ENCODE peak calls at places on chromosomes 5 and 9, in ten cellular contexts. C, E, Q, H, J, K, M, W, A and L are unnamed samples.

GRCh38 chr5:74192606-74193299 is 447.8 kb downstream of the ENC1 start:
- DNase-seq in A (no peak), W (no peak), C (peak; percentile 15), H (no peak), E (no peak), Q (no peak), K (no peak), J (no peak), M (no peak), L (no peak)

GRCh38 chr9:37984672-37985611 is 81.0 kb upstream of the SLC25A51 start:
- DNase-seq in W (peak; percentile 48), A (no peak), K (no peak), H (no peak), C (no peak), Q (no peak), M (no peak), J (no peak), E (peak; percentile 77), L (no peak)

GRCh38 chr9:91197232-91198181 is 164.2 kb downstream of the AUH start:
- DNase-seq in J (peak; percentile 98), K (no peak), Q (no peak), E (peak; percentile 81), W (peak; percentile 90), C (no peak), M (peak; percentile 85), H (no peak), A (peak; percentile 94), L (peak; percentile 74)

GRCh38 chr5:130773813-130774212 is 391.2 kb downstream of the HINT1 start:
- DNase-seq in H (no peak), K (no peak), E (peak; percentile 6), Q (no peak), M (peak; percentile 83), W (no peak), J (peak; percentile 55), A (no peak), C (no peak), L (peak; percentile 73)

GRCh38 chr5:171957591-171958251 is 48.7 kb downstream of the FBXW11 start:
- DNase-seq in M (no peak), C (peak; percentile 46), A (no peak), E (no peak), K (no peak), H (no peak), J (no peak), W (peak; percentile 65), Q (no peak), L (no peak)

GRCh38 chr9:21683484-21684175 is 118.8 kb upstream of the MTAP start:
- DNase-seq in A (no peak), J (no peak), M (no peak), E (no peak), K (no peak), C (no peak), Q (no peak), H (no peak), W (no peak), L (no peak)

GRCh38 chr5:54517174-54517511 is 416 bp upstream of the SNX18 start:
- DNase-seq in M (no peak), A (no peak), W (no peak), J (no peak), E (no peak), Q (no peak), H (no peak), C (no peak), K (no peak), L (no peak)

GRCh38 chr5:149114403-149115312 is 26.6 kb upstream of the ABLIM3 start:
- DNase-seq in K (peak; percentile 31), Q (peak; percentile 47), H (peak; percentile 30), J (peak; percentile 75), C (peak; percentile 56), M (peak; percentile 77), A (peak; percentile 55), W (peak; percentile 64), E (peak; percentile 80), L (peak; percentile 87)

GRCh38 chr5:160508780-160509361 is 87.2 kb downstream of the PTTG1 start:
- DNase-seq in Q (peak; percentile 42), A (peak; percentile 16), K (peak; percentile 46), E (peak; percentile 94), W (peak; percentile 65), M (peak; percentile 73), H (peak; percentile 72), C (peak; percentile 91), J (peak; percentile 78), L (peak; percentile 83)

GRCh38 chr5:2863675-2864433 is 112.4 kb upstream of the IRX2 start:
- DNase-seq in J (no peak), A (no peak), K (no peak), W (no peak), C (no peak), Q (no peak), M (no peak), H (no peak), E (no peak), L (no peak)

DNA sequence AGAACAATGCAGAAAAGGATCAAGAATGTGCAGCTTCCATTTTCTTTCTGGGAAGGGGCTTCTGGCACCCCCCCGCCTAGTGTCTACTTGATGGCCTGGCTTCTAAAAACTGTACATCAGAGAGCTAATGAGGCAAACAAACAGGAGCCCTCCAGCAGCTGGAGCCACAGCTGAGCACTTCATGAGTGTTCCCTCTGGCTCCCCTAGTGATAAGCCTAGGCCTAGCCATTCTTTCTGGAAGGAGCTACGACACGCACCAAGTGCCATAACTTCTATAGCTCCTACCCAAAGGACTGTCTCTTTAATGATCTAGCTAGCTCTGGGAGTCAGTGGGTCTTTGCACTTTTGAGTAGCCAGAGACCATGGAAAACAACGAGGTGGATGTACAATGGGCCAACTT is 66.1 kb downstream of the DNAH5 start:
- DNase-seq in H (no peak), A (no peak), E (no peak), K (no peak), M (no peak), J (no peak), Q (peak; percentile 22), C (no peak), W (no peak), L (no peak)
- TF ChIP-seq CTCF in H (no peak), A (no peak), E (no peak), K (no peak), M (peak; percentile 6), J (no peak), Q (peak; percentile 32), C (no peak), W (no peak), L (no peak)

GRCh38 chr9:95079461-95079860 is 238.0 kb downstream of the FANCC start:
- DNase-seq in M (no peak), J (no peak), E (no peak), A (peak; percentile 11), K (no peak), C (no peak), W (no peak), H (no peak), Q (no peak), L (no peak)

GRCh38 chr9:95078516-95078915 is 239.0 kb downstream of the FANCC start:
- DNase-seq in E (no peak), W (no peak), M (no peak), H (no peak), J (no peak), A (peak; percentile 11), K (no peak), C (no peak), Q (peak; percentile 56), L (no peak)

GRCh38 chr9:95077053-95077765 is 240.3 kb downstream of the FANCC start:
- DNase-seq in E (no peak), W (no peak), K (no peak), Q (no peak), J (no peak), M (no peak), C (no peak), A (peak; percentile 52), H (no peak), L (no peak)

GRCh38 chr9:95077766-95078382 is 239.6 kb downstream of the FANCC start:
- DNase-seq in M (no peak), J (no peak), Q (peak; percentile 60), E (no peak), H (no peak), W (no peak), C (no peak), K (no peak), A (peak; percentile 25), L (no peak)

GRCh38 chr9:95078934-95079333 is 238.6 kb downstream of the FANCC start:
- DNase-seq in M (no peak), E (no peak), W (no peak), J (no peak), C (no peak), H (no peak), K (no peak), Q (no peak), A (peak; percentile 21), L (no peak)
- TF ChIP-seq CTCF in M (no peak), E (no peak), W (no peak), J (no peak), C (no peak), H (no peak), K (no peak), Q (no peak), A (no peak), L (no peak)

DNA sequence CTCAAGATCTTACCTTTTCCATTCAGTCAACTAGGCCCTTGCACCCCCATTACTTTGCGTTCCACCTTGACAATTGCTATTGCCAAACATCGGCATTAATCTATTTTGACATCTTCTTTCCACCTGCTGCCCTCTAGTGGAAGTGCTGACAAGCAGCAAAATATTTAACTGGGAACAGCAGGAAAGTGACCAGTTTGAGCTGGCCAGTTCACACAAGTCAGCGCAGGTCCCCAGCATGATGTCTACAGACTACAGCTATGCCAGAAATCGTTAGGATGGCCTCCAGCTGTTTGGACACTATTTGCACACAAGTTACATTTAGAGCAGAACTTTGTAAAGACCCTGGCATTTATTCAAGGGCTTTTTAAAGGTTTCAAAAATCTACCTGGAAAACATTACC is 160.1 kb downstream of the GHR start:
- DNase-seq in A (peak; percentile 70), Q (no peak), M (peak; percentile 37), W (peak; percentile 47), H (peak; percentile 61), E (peak; percentile 60), J (peak; percentile 58), C (peak; percentile 64), K (no peak), L (peak; percentile 56)
- TF ChIP-seq CTCF in A (peak; percentile 83), Q (peak; percentile 84), M (peak; percentile 88), W (peak; percentile 59), H (peak; percentile 80), E (peak; percentile 88), J (peak; percentile 72), C (peak; percentile 78), K (peak; percentile 76), L (peak; percentile 58)

GRCh38 chr5:156589859-156590216 is 260.3 kb upstream of the PPP1R2B start:
- DNase-seq in K (no peak), C (no peak), A (no peak), Q (no peak), E (no peak), W (no peak), H (no peak), M (no peak), J (no peak), L (no peak)

GRCh38 chr5:156593546-156593945 is 256.5 kb upstream of the PPP1R2B start:
- DNase-seq in H (no peak), C (no peak), A (no peak), E (no peak), M (no peak), W (no peak), J (no peak), K (no peak), Q (no peak), L (no peak)

GRCh38 chr5:156597276-156597675 is 252.8 kb upstream of the PPP1R2B start:
- DNase-seq in A (no peak), J (no peak), C (no peak), Q (no peak), E (no peak), W (no peak), M (no peak), K (no peak), H (no peak), L (no peak)

GRCh38 chr5:156594406-156594805 is 255.7 kb upstream of the PPP1R2B start:
- DNase-seq in E (no peak), J (no peak), K (no peak), M (no peak), A (no peak), Q (no peak), W (no peak), H (no peak), C (no peak), L (no peak)

GRCh38 chr5:156595132-156595787 is 254.8 kb upstream of the PPP1R2B start:
- DNase-seq in J (no peak), Q (no peak), K (no peak), E (no peak), C (no peak), M (no peak), W (no peak), A (peak; percentile 87), H (no peak), L (no peak)
- TF ChIP-seq CTCF in J (no peak), Q (no peak), K (no peak), E (no peak), C (no peak), M (no peak), W (no peak), A (no peak), H (no peak), L (no peak)